ENCODE peak calls at places on chromosomes 6 and 20, in four cellular contexts. One of them, this sample, is unnamed.

GRCh38 chr6:11609324-11610071 is 71.9 kb downstream of the TMEM170B start:
- DNase-seq in nephron progenitor cell: no peak
- DNase-seq in suprapubic skin: no peak
- DNase-seq in heart left ventricle: peak
- DNase-seq in this sample: no peak

GRCh38 chr6:52566853-52567279 is 10.0 kb downstream of the TRAM2 start:
- DNase-seq in nephron progenitor cell: no peak
- DNase-seq in heart left ventricle: peak
- DNase-seq in suprapubic skin: no peak
- DNase-seq in this sample: no peak

GRCh38 chr20:11776687-11777086 is 141.0 kb upstream of the BTBD3 start:
- DNase-seq in heart left ventricle: no peak
- DNase-seq in suprapubic skin: no peak
- DNase-seq in nephron progenitor cell: no peak
- DNase-seq in this sample: no peak

GRCh38 chr20:30812739-30813411 is 444.6 kb upstream of the DEFB115 start:
- DNase-seq in heart left ventricle: no peak
- DNase-seq in nephron progenitor cell: no peak
- DNase-seq in suprapubic skin: peak
- DNase-seq in this sample: no peak

GRCh38 chr20:48374986-48375715 is 452.6 kb downstream of the PREX1 start:
- DNase-seq in nephron progenitor cell: no peak
- DNase-seq in heart left ventricle: no peak
- DNase-seq in suprapubic skin: no peak
- DNase-seq in this sample: no peak

GRCh38 chr6:16800942-16801341 is 39.7 kb upstream of the ATXN1 start:
- DNase-seq in suprapubic skin: no peak
- DNase-seq in nephron progenitor cell: no peak
- DNase-seq in heart left ventricle: peak
- DNase-seq in this sample: no peak

GRCh38 chr20:39462436-39462835 is 500.3 kb downstream of the DHX35 start:
- DNase-seq in heart left ventricle: no peak
- DNase-seq in suprapubic skin: no peak
- DNase-seq in nephron progenitor cell: no peak
- DNase-seq in this sample: no peak

GRCh38 chr6:11389977-11390376 is 147.6 kb upstream of the TMEM170B start:
- DNase-seq in nephron progenitor cell: no peak
- DNase-seq in heart left ventricle: no peak
- DNase-seq in suprapubic skin: no peak
- DNase-seq in this sample: no peak

GRCh38 chr6:163164175-163164900 is 250.2 kb upstream of the QKI start:
- DNase-seq in suprapubic skin: no peak
- DNase-seq in nephron progenitor cell: no peak
- DNase-seq in heart left ventricle: no peak
- DNase-seq in this sample: no peak

GRCh38 chr6:118309337-118310093 is 238.6 kb upstream of the PLN start:
- DNase-seq in suprapubic skin: no peak
- DNase-seq in heart left ventricle: no peak
- DNase-seq in nephron progenitor cell: no peak
- DNase-seq in this sample: no peak

GRCh38 chr20:47929368-47930115 is 144.3 kb upstream of the SULF2 start:
- DNase-seq in heart left ventricle: no peak
- DNase-seq in suprapubic skin: no peak
- DNase-seq in nephron progenitor cell: no peak
- DNase-seq in this sample: no peak

GRCh38 chr6:154962751-154963150 is 32.4 kb upstream of the TIAM2 start:
- DNase-seq in nephron progenitor cell: no peak
- DNase-seq in suprapubic skin: no peak
- DNase-seq in heart left ventricle: no peak
- DNase-seq in this sample: no peak

GRCh38 chr6:111556004-111556403 is 49.7 kb downstream of the TRAF3IP2 start:
- DNase-seq in heart left ventricle: no peak
- DNase-seq in nephron progenitor cell: no peak
- DNase-seq in suprapubic skin: no peak
- DNase-seq in this sample: no peak

GRCh38 chr6:125791820-125792165 is 1.0 kb downstream of the NCOA7 start:
- DNase-seq in heart left ventricle: no peak
- DNase-seq in nephron progenitor cell: no peak
- DNase-seq in suprapubic skin: no peak
- DNase-seq in this sample: no peak

GRCh38 chr20:58403272-58403671 is 14.2 kb downstream of the VAPB start:
- DNase-seq in heart left ventricle: no peak
- DNase-seq in nephron progenitor cell: no peak
- DNase-seq in suprapubic skin: no peak
- DNase-seq in this sample: no peak

GRCh38 chr20:50338479-50339195 is 148.0 kb downstream of the CEBPB start:
- DNase-seq in heart left ventricle: no peak
- DNase-seq in nephron progenitor cell: no peak
- DNase-seq in suprapubic skin: no peak
- DNase-seq in this sample: no peak

GRCh38 chr6:82143041-82143481 is 104.5 kb downstream of the IBTK start:
- DNase-seq in heart left ventricle: peak
- DNase-seq in suprapubic skin: no peak
- DNase-seq in nephron progenitor cell: no peak
- DNase-seq in this sample: no peak

GRCh38 chr6:72132425-72132824 is 246.1 kb downstream of the RIMS1 start:
- DNase-seq in nephron progenitor cell: no peak
- DNase-seq in suprapubic skin: no peak
- DNase-seq in heart left ventricle: no peak
- DNase-seq in this sample: no peak

GRCh38 chr6:96520851-96521115 is 823 bp upstream of the UFL1 start:
- DNase-seq in heart left ventricle: no peak
- DNase-seq in suprapubic skin: no peak
- DNase-seq in nephron progenitor cell: no peak
- DNase-seq in this sample: no peak

GRCh38 chr6:62479722-62480121 is 193.7 kb upstream of the KHDRBS2 start:
- DNase-seq in nephron progenitor cell: no peak
- DNase-seq in suprapubic skin: no peak
- DNase-seq in heart left ventricle: no peak
- DNase-seq in this sample: no peak

GRCh38 chr6:37438912-37439311 is 5.9 kb downstream of the CMTR1 start:
- DNase-seq in nephron progenitor cell: no peak
- DNase-seq in suprapubic skin: no peak
- DNase-seq in heart left ventricle: no peak
- DNase-seq in this sample: no peak

GRCh38 chr6:152943260-152943897 is 39.5 kb downstream of the FBXO5 start:
- DNase-seq in heart left ventricle: no peak
- DNase-seq in nephron progenitor cell: no peak
- DNase-seq in suprapubic skin: no peak
- DNase-seq in this sample: no peak

GRCh38 chr6:133938533-133938932 is 14.5 kb upstream of the TBPL1 start:
- DNase-seq in heart left ventricle: no peak
- DNase-seq in suprapubic skin: no peak
- DNase-seq in nephron progenitor cell: no peak
- DNase-seq in this sample: no peak

GRCh38 chr6:31877125-31877650 is 1.6 kb downstream of the SLC44A4 start:
- DNase-seq in nephron progenitor cell: no peak
- DNase-seq in suprapubic skin: no peak
- DNase-seq in heart left ventricle: no peak
- DNase-seq in this sample: no peak

GRCh38 chr20:49906101-49906604 is 9.2 kb downstream of the SPATA2 start:
- DNase-seq in nephron progenitor cell: no peak
- DNase-seq in heart left ventricle: no peak
- DNase-seq in suprapubic skin: no peak
- DNase-seq in this sample: no peak

GRCh38 chr6:33846226-33846625 is 42.4 kb upstream of the MLN start:
- DNase-seq in heart left ventricle: no peak
- DNase-seq in suprapubic skin: no peak
- DNase-seq in nephron progenitor cell: no peak
- DNase-seq in this sample: no peak

GRCh38 chr20:23103284-23104018 is 17.3 kb upstream of the CD93 start:
- DNase-seq in nephron progenitor cell: no peak
- DNase-seq in heart left ventricle: no peak
- DNase-seq in suprapubic skin: no peak
- DNase-seq in this sample: no peak

GRCh38 chr6:52233975-52234823 is 10.1 kb downstream of the IL17F start:
- DNase-seq in heart left ventricle: no peak
- DNase-seq in nephron progenitor cell: peak
- DNase-seq in suprapubic skin: no peak
- DNase-seq in this sample: no peak

DNA sequence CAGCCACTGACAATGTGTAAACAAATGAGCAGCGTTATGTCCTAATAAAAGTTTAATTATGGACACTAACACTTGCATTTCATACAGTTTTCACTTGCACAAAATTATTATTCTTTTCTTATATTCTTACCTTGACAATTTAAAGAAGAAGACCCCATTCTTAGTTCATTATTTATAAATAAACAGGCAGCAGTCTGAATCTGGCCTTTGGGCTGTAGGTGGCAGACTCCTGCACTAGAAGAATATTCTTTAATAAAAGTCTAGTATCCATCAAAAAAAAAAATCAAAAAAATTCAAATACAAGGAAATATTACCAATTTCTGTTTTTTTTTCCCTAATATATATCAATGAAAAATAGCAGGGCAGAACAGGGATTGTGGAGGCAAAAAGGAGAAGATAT is 24.8 kb downstream of the PTCHD4 start:
- DNase-seq in heart left ventricle: no peak
- DNase-seq in nephron progenitor cell: no peak
- DNase-seq in suprapubic skin: no peak
- DNase-seq in this sample: no peak
- TF ChIP-seq CTCF in heart left ventricle: no peak
- TF ChIP-seq CTCF in nephron progenitor cell: no peak
- TF ChIP-seq CTCF in suprapubic skin: no peak
- TF ChIP-seq CTCF in this sample: peak

GRCh38 chr6:2560140-2560818 is 190.4 kb downstream of the MYLK4 start:
- DNase-seq in nephron progenitor cell: no peak
- DNase-seq in heart left ventricle: no peak
- DNase-seq in suprapubic skin: no peak
- DNase-seq in this sample: no peak
- TF ChIP-seq CTCF in nephron progenitor cell: no peak
- TF ChIP-seq CTCF in heart left ventricle: no peak
- TF ChIP-seq CTCF in suprapubic skin: no peak
- TF ChIP-seq CTCF in this sample: no peak

GRCh38 chr20:2279245-2279779 is 16.5 kb upstream of the TGM3 start:
- DNase-seq in suprapubic skin: no peak
- DNase-seq in heart left ventricle: no peak
- DNase-seq in nephron progenitor cell: no peak
- DNase-seq in this sample: no peak

GRCh38 chr20:2273634-2274302 is 22.0 kb upstream of the TGM3 start:
- DNase-seq in heart left ventricle: no peak
- DNase-seq in suprapubic skin: no peak
- DNase-seq in nephron progenitor cell: no peak
- DNase-seq in this sample: no peak

GRCh38 chr20:2280083-2280482 is 15.7 kb upstream of the TGM3 start:
- DNase-seq in suprapubic skin: no peak
- DNase-seq in nephron progenitor cell: no peak
- DNase-seq in heart left ventricle: no peak
- DNase-seq in this sample: no peak

GRCh38 chr20:2281563-2281962 is 14.2 kb upstream of the TGM3 start:
- DNase-seq in nephron progenitor cell: no peak
- DNase-seq in suprapubic skin: no peak
- DNase-seq in heart left ventricle: no peak
- DNase-seq in this sample: no peak

DNA sequence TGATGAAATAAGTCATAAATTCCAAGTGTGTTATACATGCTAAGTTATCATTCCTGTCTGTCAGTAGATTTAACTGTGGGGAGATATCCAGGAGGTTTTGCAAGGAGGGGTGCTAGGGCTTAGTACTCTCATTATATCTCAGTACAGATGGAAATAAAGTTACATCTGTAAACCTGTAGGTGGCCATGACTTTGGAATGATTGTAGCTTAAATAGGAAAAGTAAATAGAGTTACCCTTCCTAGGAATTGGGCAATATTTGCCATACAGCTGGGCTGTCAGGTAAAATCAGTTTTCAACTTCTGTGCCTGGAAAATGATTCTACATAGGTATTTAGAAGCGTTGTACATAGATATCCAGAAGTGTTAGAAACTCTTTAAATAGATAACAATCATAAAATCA is 19.8 kb upstream of the TGM3 start:
- DNase-seq in nephron progenitor cell: no peak
- DNase-seq in heart left ventricle: no peak
- DNase-seq in suprapubic skin: no peak
- DNase-seq in this sample: no peak
- TF ChIP-seq CTCF in nephron progenitor cell: no peak
- TF ChIP-seq CTCF in heart left ventricle: no peak
- TF ChIP-seq CTCF in suprapubic skin: no peak
- TF ChIP-seq CTCF in this sample: peak

GRCh38 chr20:57309544-57310115 is 20.0 kb upstream of the SPO11 start:
- DNase-seq in nephron progenitor cell: no peak
- DNase-seq in heart left ventricle: no peak
- DNase-seq in suprapubic skin: peak
- DNase-seq in this sample: no peak
- TF ChIP-seq CTCF in nephron progenitor cell: no peak
- TF ChIP-seq CTCF in heart left ventricle: no peak
- TF ChIP-seq CTCF in suprapubic skin: no peak
- TF ChIP-seq CTCF in this sample: no peak

GRCh38 chr6:169420912-169421543 is 167.4 kb upstream of the THBS2 start:
- DNase-seq in nephron progenitor cell: peak
- DNase-seq in heart left ventricle: no peak
- DNase-seq in suprapubic skin: no peak
- DNase-seq in this sample: no peak
- TF ChIP-seq CTCF in nephron progenitor cell: peak
- TF ChIP-seq CTCF in heart left ventricle: peak
- TF ChIP-seq CTCF in suprapubic skin: no peak
- TF ChIP-seq CTCF in this sample: peak

DNA sequence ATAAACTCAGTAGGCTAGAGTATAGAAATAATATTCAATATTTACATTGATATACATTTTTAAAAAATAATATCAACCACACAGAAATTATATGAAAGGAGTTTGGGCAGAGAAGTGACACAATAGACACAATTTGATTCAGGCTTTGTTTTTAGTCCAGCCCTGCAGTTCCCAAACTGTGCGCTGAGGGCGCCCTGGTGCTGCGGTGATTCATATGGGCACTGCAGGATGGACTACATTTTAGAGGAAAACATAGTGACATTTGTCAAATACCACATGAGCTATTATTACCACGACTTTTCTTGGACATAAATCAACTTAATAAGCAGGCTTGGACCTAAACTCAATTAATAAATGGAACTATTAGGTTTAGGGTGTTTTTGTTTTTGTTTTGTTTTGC is 364.3 kb upstream of the ID4 start:
- DNase-seq in heart left ventricle: no peak
- DNase-seq in nephron progenitor cell: no peak
- DNase-seq in suprapubic skin: no peak
- DNase-seq in this sample: no peak
- TF ChIP-seq CTCF in heart left ventricle: no peak
- TF ChIP-seq CTCF in nephron progenitor cell: peak
- TF ChIP-seq CTCF in suprapubic skin: peak
- TF ChIP-seq CTCF in this sample: peak

DNA sequence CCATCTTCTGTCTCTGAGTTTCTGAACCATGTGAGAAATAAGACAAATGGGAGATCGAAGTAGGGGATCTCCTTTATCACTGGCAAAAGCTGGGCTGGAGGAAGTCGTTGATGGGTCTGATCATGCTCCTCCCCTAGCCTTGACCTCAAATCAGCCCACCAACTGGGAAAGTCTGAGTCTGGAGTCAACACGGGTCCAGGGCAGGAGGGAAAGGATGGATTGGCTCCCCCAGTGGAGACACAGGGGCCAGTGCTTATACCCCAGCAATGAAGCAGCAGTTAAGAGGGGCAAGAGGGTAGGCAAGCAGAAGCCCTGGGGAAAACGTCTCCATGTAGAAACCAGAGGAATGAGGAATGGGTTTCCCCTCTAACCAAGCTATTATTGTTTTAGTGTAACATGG is 152.6 kb downstream of the TBC1D7 start:
- DNase-seq in nephron progenitor cell: no peak
- DNase-seq in heart left ventricle: no peak
- DNase-seq in suprapubic skin: no peak
- DNase-seq in this sample: no peak
- TF ChIP-seq CTCF in nephron progenitor cell: no peak
- TF ChIP-seq CTCF in heart left ventricle: no peak
- TF ChIP-seq CTCF in suprapubic skin: no peak
- TF ChIP-seq CTCF in this sample: no peak

This sample was measured in type B pancreatic cell.